ENCODE peak calls at places on chromosomes 2 and 18, in nine cellular contexts. D is RWPE1, Z is LoVo, S is spleen, Q is HT1080, A is GM12865, J is GDM1, N is GM23248, O is upper lobe of right lung. T is an unnamed sample.

GRCh38 chr2:109218087-109218791 is 89.2 kb downstream of the SH3RF3 start:
- DNase-seq in D (no peak), Z (peak; percentile 49), S (no peak), Q (peak; percentile 89), A (peak; percentile 83), J (no peak), N (no peak), O (no peak), T (no peak)

GRCh38 chr2:240567872-240568677 is at the start of gene RNPEPL1:
- DNase-seq in D (no peak), Z (peak; percentile 48), S (peak; percentile 93), Q (peak; percentile 38), A (peak; percentile 62), J (no peak), N (peak; percentile 71), O (peak; percentile 79), T (peak; percentile 30)

GRCh38 chr2:237932731-237933131 is 34.1 kb upstream of the UBE2F start:
- DNase-seq in D (no peak), Z (no peak), S (peak; percentile 14), Q (no peak), A (peak; percentile 20), J (no peak), N (peak; percentile 63), O (no peak), T (peak; percentile 15)

GRCh38 chr2:13822365-13822764 is 810.2 kb upstream of the LRATD1 start:
- DNase-seq in D (no peak), Z (no peak), S (no peak), Q (no peak), A (no peak), J (no peak), N (no peak), O (no peak), T (no peak)

GRCh38 chr2:164840458-164840929 is 1.1 kb downstream of the COBLL1 start:
- DNase-seq in D (peak; percentile 48), Z (peak; percentile 48), S (peak; percentile 93), Q (peak; percentile 36), A (no peak), J (no peak), N (peak; percentile 29), O (peak; percentile 89), T (no peak)

GRCh38 chr2:3532941-3533340 is 13.6 kb upstream of the ADI1 start:
- DNase-seq in D (no peak), Z (no peak), S (no peak), Q (no peak), A (no peak), J (no peak), N (no peak), O (no peak), T (no peak)

GRCh38 chr18:49400398-49401072 is 59.9 kb downstream of the DYM start:
- DNase-seq in D (no peak), Z (no peak), S (no peak), Q (no peak), A (no peak), J (no peak), N (peak; percentile 11), O (no peak), T (no peak)

GRCh38 chr2:9844581-9844980 is 1.3 kb downstream of the TAF1B start:
- DNase-seq in D (peak; percentile 18), Z (no peak), S (no peak), Q (no peak), A (peak; percentile 80), J (no peak), N (peak; percentile 53), O (no peak), T (peak; percentile 51)

GRCh38 chr18:77059294-77059916 is 73.2 kb downstream of the MBP start:
- DNase-seq in D (peak; percentile 51), Z (peak; percentile 48), S (no peak), Q (peak; percentile 61), A (peak; percentile 83), J (peak; percentile 24), N (peak; percentile 78), O (no peak), T (peak; percentile 58)

GRCh38 chr2:44130441-44130840 is 38.2 kb upstream of the PPM1B start:
- DNase-seq in D (no peak), Z (no peak), S (no peak), Q (peak; percentile 35), A (no peak), J (peak; percentile 22), N (peak; percentile 72), O (no peak), T (peak; percentile 40)

GRCh38 chr2:236177604-236177966 is 9.4 kb upstream of the GBX2 start:
- DNase-seq in D (no peak), Z (peak; percentile 79), S (no peak), Q (no peak), A (peak; percentile 10), J (no peak), N (peak; percentile 75), O (peak; percentile 69), T (no peak)

GRCh38 chr2:40485319-40485718 is 33.4 kb upstream of the SLC8A1 start:
- DNase-seq in D (no peak), Z (no peak), S (no peak), Q (no peak), A (no peak), J (no peak), N (no peak), O (no peak), T (no peak)

GRCh38 chr2:157261199-157261782 is 3.8 kb downstream of the GALNT5 start:
- DNase-seq in D (peak; percentile 70), Z (peak; percentile 93), S (no peak), Q (peak; percentile 80), A (no peak), J (no peak), N (peak; percentile 91), O (no peak), T (peak; percentile 95)

GRCh38 chr2:168246483-168247340 is 683 bp downstream of the STK39 start:
- DNase-seq in D (peak; percentile 52), Z (peak; percentile 66), S (peak; percentile 95), Q (peak; percentile 65), A (peak; percentile 72), J (peak; percentile 50), N (peak; percentile 88), O (peak; percentile 91), T (peak; percentile 45)

GRCh38 chr2:198017068-198017467 is 212.7 kb downstream of the PLCL1 start:
- DNase-seq in D (no peak), Z (no peak), S (no peak), Q (no peak), A (no peak), J (no peak), N (no peak), O (no peak), T (no peak)

GRCh38 chr2:158253170-158253569 is 151.5 kb downstream of the UPP2 start:
- DNase-seq in D (no peak), Z (no peak), S (no peak), Q (no peak), A (no peak), J (no peak), N (no peak), O (no peak), T (no peak)

GRCh38 chr18:55402731-55403405 is 185.1 kb downstream of the TCF4 start:
- DNase-seq in D (no peak), Z (no peak), S (no peak), Q (no peak), A (no peak), J (no peak), N (peak; percentile 63), O (no peak), T (no peak)